ENCODE peak calls at places on chromosomes 6 and 20, in six cellular contexts. M, Z, B, J, Y and C are unnamed samples.

GRCh38 chr20:47929368-47930115 is 144.3 kb upstream of the SULF2 start:
- DNase-seq in Z (no peak), B (no peak), M (no peak), J (no peak), Y (no peak), C (no peak)

GRCh38 chr20:32902456-32903420 is 44.0 kb downstream of the EFCAB8 start:
- DNase-seq in Y (peak; percentile 65), B (peak; percentile 54), M (peak; percentile 46), J (peak; percentile 58), Z (no peak), C (peak; percentile 82)

GRCh38 chr20:62010551-62011402 is 54.9 kb downstream of the TAF4 start:
- DNase-seq in Y (peak; percentile 45), Z (no peak), M (peak; percentile 64), J (peak; percentile 55), B (peak; percentile 45), C (no peak)

GRCh38 chr20:11451793-11452291 is 465.9 kb upstream of the BTBD3 start:
- DNase-seq in Y (no peak), Z (no peak), B (no peak), J (no peak), M (no peak), C (no peak)

GRCh38 chr6:133983099-133983939 is 30.3 kb downstream of the TBPL1 start:
- DNase-seq in B (peak; percentile 13), Z (peak; percentile 95), Y (no peak), M (no peak), J (no peak), C (peak; percentile 72)

GRCh38 chr6:148831064-148831463 is 84.2 kb downstream of the UST start:
- DNase-seq in Z (no peak), Y (no peak), J (no peak), B (peak; percentile 9), M (no peak), C (no peak)

GRCh38 chr6:109772961-109773431 is 81.9 kb downstream of the FIG4 start:
- DNase-seq in Y (no peak), J (no peak), B (no peak), M (peak; percentile 40), Z (no peak), C (peak; percentile 75)

GRCh38 chr6:137234505-137234863 is 15.3 kb upstream of the IFNGR1 start:
- DNase-seq in Y (no peak), B (no peak), J (no peak), M (no peak), Z (no peak), C (no peak)

GRCh38 chr6:23213193-23213592 is 643.8 kb downstream of the HDGFL1 start:
- DNase-seq in B (no peak), J (no peak), Z (no peak), M (no peak), Y (no peak), C (no peak)

GRCh38 chr6:130303436-130303835 is 62.4 kb upstream of the TMEM200A start:
- DNase-seq in Z (no peak), B (no peak), Y (no peak), M (no peak), J (no peak), C (no peak)

GRCh38 chr20:11468880-11469279 is 448.8 kb upstream of the BTBD3 start:
- DNase-seq in M (no peak), Y (no peak), B (no peak), Z (no peak), J (no peak), C (no peak)

GRCh38 chr6:15183979-15184378 is 61.9 kb upstream of the JARID2 start:
- DNase-seq in M (no peak), Z (no peak), B (no peak), J (no peak), Y (no peak), C (no peak)

GRCh38 chr6:146905313-146905712 is 298.9 kb upstream of the STXBP5 start:
- DNase-seq in B (no peak), J (no peak), Y (no peak), Z (no peak), M (no peak), C (no peak)